ENCODE peak calls at places on chromosome 6, in six cellular contexts. One of them, this sample, is unnamed.

GRCh38 chr6:142279350-142280180 is 22.2 kb upstream of the ADGRG6 start:
- DNase-seq in EL: peak
- DNase-seq in AG04450: no peak
- DNase-seq in NCI-H524: no peak
- DNase-seq in islet precursor cell: no peak
- DNase-seq in amygdala: no peak
- DNase-seq in this sample: peak

GRCh38 chr6:107493158-107494057 is 3.5 kb downstream of the SOBP start:
- DNase-seq in AG04450: peak
- DNase-seq in islet precursor cell: peak
- DNase-seq in amygdala: no peak
- DNase-seq in EL: no peak
- DNase-seq in NCI-H524: peak
- DNase-seq in this sample: no peak

GRCh38 chr6:122495612-122496011 is 24.0 kb upstream of the SERINC1 start:
- DNase-seq in EL: no peak
- DNase-seq in amygdala: no peak
- DNase-seq in NCI-H524: no peak
- DNase-seq in AG04450: no peak
- DNase-seq in islet precursor cell: no peak
- DNase-seq in this sample: no peak

GRCh38 chr6:135905604-135906300 is 54.3 kb downstream of the PDE7B start:
- DNase-seq in AG04450: no peak
- DNase-seq in EL: no peak
- DNase-seq in islet precursor cell: peak
- DNase-seq in NCI-H524: no peak
- DNase-seq in amygdala: peak
- DNase-seq in this sample: no peak

GRCh38 chr6:147970970-147971369 is 371.7 kb upstream of the SASH1 start:
- DNase-seq in islet precursor cell: no peak
- DNase-seq in EL: no peak
- DNase-seq in AG04450: no peak
- DNase-seq in amygdala: no peak
- DNase-seq in NCI-H524: peak
- DNase-seq in this sample: no peak

GRCh38 chr6:3337521-3338350 is 79.0 kb downstream of the PSMG4 start:
- DNase-seq in EL: peak
- DNase-seq in NCI-H524: no peak
- DNase-seq in AG04450: no peak
- DNase-seq in islet precursor cell: no peak
- DNase-seq in amygdala: no peak
- DNase-seq in this sample: no peak

GRCh38 chr6:133857696-133858095 is 31.2 kb upstream of the TCF21 start:
- DNase-seq in amygdala: no peak
- DNase-seq in AG04450: no peak
- DNase-seq in islet precursor cell: no peak
- DNase-seq in EL: no peak
- DNase-seq in NCI-H524: no peak
- DNase-seq in this sample: no peak

GRCh38 chr6:33689148-33689494 is 22.4 kb downstream of the UQCC2 start:
- DNase-seq in islet precursor cell: no peak
- DNase-seq in amygdala: no peak
- DNase-seq in NCI-H524: no peak
- DNase-seq in EL: no peak
- DNase-seq in AG04450: no peak
- DNase-seq in this sample: no peak

GRCh38 chr6:153980176-153980575 is 58.9 kb upstream of the OPRM1 start:
- DNase-seq in EL: no peak
- DNase-seq in amygdala: no peak
- DNase-seq in NCI-H524: no peak
- DNase-seq in islet precursor cell: no peak
- DNase-seq in AG04450: no peak
- DNase-seq in this sample: no peak

GRCh38 chr6:158762787-158763439 is 56.3 kb downstream of the EZR start:
- DNase-seq in islet precursor cell: no peak
- DNase-seq in NCI-H524: no peak
- DNase-seq in amygdala: peak
- DNase-seq in AG04450: no peak
- DNase-seq in EL: no peak
- DNase-seq in this sample: no peak

GRCh38 chr6:155955038-155955437 is 499.4 kb upstream of the NOX3 start:
- DNase-seq in NCI-H524: no peak
- DNase-seq in AG04450: no peak
- DNase-seq in EL: no peak
- DNase-seq in islet precursor cell: no peak
- DNase-seq in amygdala: no peak
- DNase-seq in this sample: no peak

GRCh38 chr6:32842021-32842650 is 1.7 kb downstream of the PSMB8 start:
- DNase-seq in amygdala: no peak
- DNase-seq in islet precursor cell: no peak
- DNase-seq in AG04450: no peak
- DNase-seq in NCI-H524: no peak
- DNase-seq in EL: no peak
- DNase-seq in this sample: no peak

GRCh38 chr6:164982389-164982788 is 327.0 kb downstream of the C6orf118 start:
- DNase-seq in islet precursor cell: no peak
- DNase-seq in amygdala: no peak
- DNase-seq in EL: no peak
- DNase-seq in AG04450: no peak
- DNase-seq in NCI-H524: no peak
- DNase-seq in this sample: no peak

GRCh38 chr6:157602521-157603288 is 220.3 kb upstream of the SNX9 start:
- DNase-seq in amygdala: no peak
- DNase-seq in NCI-H524: no peak
- DNase-seq in EL: no peak
- DNase-seq in islet precursor cell: peak
- DNase-seq in AG04450: no peak
- DNase-seq in this sample: no peak

GRCh38 chr6:136059308-136059707 is 190.8 kb downstream of the MTFR2 start:
- DNase-seq in AG04450: no peak
- DNase-seq in NCI-H524: no peak
- DNase-seq in islet precursor cell: no peak
- DNase-seq in EL: no peak
- DNase-seq in amygdala: peak
- DNase-seq in this sample: no peak

GRCh38 chr6:53928641-53929339 is 134.0 kb downstream of the LRRC1 start:
- DNase-seq in amygdala: no peak
- DNase-seq in AG04450: no peak
- DNase-seq in EL: peak
- DNase-seq in NCI-H524: no peak
- DNase-seq in islet precursor cell: no peak
- DNase-seq in this sample: no peak

GRCh38 chr6:167214216-167214615 is 56.4 kb upstream of the GPR31 start:
- DNase-seq in amygdala: no peak
- DNase-seq in AG04450: no peak
- DNase-seq in NCI-H524: peak
- DNase-seq in EL: no peak
- DNase-seq in islet precursor cell: no peak
- DNase-seq in this sample: no peak

GRCh38 chr6:11971154-11971553 is 41.0 kb upstream of the HIVEP1 start:
- DNase-seq in EL: peak
- DNase-seq in AG04450: peak
- DNase-seq in amygdala: no peak
- DNase-seq in NCI-H524: no peak
- DNase-seq in islet precursor cell: no peak
- DNase-seq in this sample: peak